ENCODE peak calls at places on chromosome 2, in five cellular contexts. One of them, this sample, is unnamed.

GRCh38 chr2:198100323-198100722 is 295.9 kb downstream of the PLCL1 start:
- DNase-seq in HCT116: no peak
- DNase-seq in GDM1: no peak
- DNase-seq in glutamatergic neuron: no peak
- DNase-seq in GM18507: no peak
- DNase-seq in this sample: peak

GRCh38 chr2:57497489-57498096 is 549.0 kb upstream of the VRK2 start:
- DNase-seq in HCT116: peak
- DNase-seq in GDM1: peak
- DNase-seq in glutamatergic neuron: peak
- DNase-seq in GM18507: no peak
- DNase-seq in this sample: peak

GRCh38 chr2:98121149-98121548 is 34.2 kb downstream of the VWA3B start:
- DNase-seq in HCT116: no peak
- DNase-seq in GDM1: no peak
- DNase-seq in glutamatergic neuron: no peak
- DNase-seq in GM18507: no peak
- DNase-seq in this sample: peak

GRCh38 chr2:134762508-134762907 is 43.7 kb upstream of the TMEM163 start:
- DNase-seq in HCT116: no peak
- DNase-seq in GDM1: no peak
- DNase-seq in glutamatergic neuron: no peak
- DNase-seq in GM18507: no peak
- DNase-seq in this sample: no peak

GRCh38 chr2:54508521-54508920 is 52.4 kb downstream of the SPTBN1 start:
- DNase-seq in HCT116: no peak
- DNase-seq in GDM1: no peak
- DNase-seq in glutamatergic neuron: no peak
- DNase-seq in GM18507: no peak
- DNase-seq in this sample: no peak

GRCh38 chr2:216666461-216667233 is 28.7 kb downstream of the IGFBP5 start:
- DNase-seq in HCT116: peak
- DNase-seq in GDM1: peak
- DNase-seq in glutamatergic neuron: peak
- DNase-seq in GM18507: peak
- DNase-seq in this sample: peak

GRCh38 chr2:8543412-8544167 is 138.3 kb upstream of the ID2 start:
- DNase-seq in HCT116: no peak
- DNase-seq in GDM1: peak
- DNase-seq in glutamatergic neuron: no peak
- DNase-seq in GM18507: peak
- DNase-seq in this sample: peak

GRCh38 chr2:155310589-155310988 is 612.1 kb downstream of the KCNJ3 start:
- DNase-seq in HCT116: peak
- DNase-seq in GDM1: no peak
- DNase-seq in glutamatergic neuron: no peak
- DNase-seq in GM18507: no peak
- DNase-seq in this sample: peak

GRCh38 chr2:71749671-71750101 is 296.3 kb downstream of the DYSF start:
- DNase-seq in HCT116: no peak
- DNase-seq in GDM1: no peak
- DNase-seq in glutamatergic neuron: no peak
- DNase-seq in GM18507: no peak
- DNase-seq in this sample: peak

GRCh38 chr2:144354953-144355352 is 165.0 kb downstream of the ZEB2 start:
- DNase-seq in HCT116: no peak
- DNase-seq in GDM1: no peak
- DNase-seq in glutamatergic neuron: no peak
- DNase-seq in GM18507: no peak
- DNase-seq in this sample: no peak

GRCh38 chr2:101173707-101174295 is 22.6 kb upstream of the TBC1D8 start:
- DNase-seq in HCT116: no peak
- DNase-seq in GDM1: no peak
- DNase-seq in glutamatergic neuron: no peak
- DNase-seq in GM18507: no peak
- DNase-seq in this sample: no peak

GRCh38 chr2:159516241-159516758 is 100.0 kb downstream of the BAZ2B start:
- DNase-seq in HCT116: peak
- DNase-seq in GDM1: peak
- DNase-seq in glutamatergic neuron: no peak
- DNase-seq in GM18507: no peak
- DNase-seq in this sample: peak

GRCh38 chr2:190451561-190452176 is 43.5 kb downstream of the MFSD6 start:
- DNase-seq in HCT116: no peak
- DNase-seq in GDM1: no peak
- DNase-seq in glutamatergic neuron: no peak
- DNase-seq in GM18507: no peak
- DNase-seq in this sample: no peak

GRCh38 chr2:37802899-37803379 is 122.1 kb upstream of the RMDN2 start:
- DNase-seq in HCT116: no peak
- DNase-seq in GDM1: no peak
- DNase-seq in glutamatergic neuron: no peak
- DNase-seq in GM18507: no peak
- DNase-seq in this sample: no peak

GRCh38 chr2:121211689-121212151 is 73.3 kb downstream of the TFCP2L1 start:
- DNase-seq in HCT116: no peak
- DNase-seq in GDM1: no peak
- DNase-seq in glutamatergic neuron: no peak
- DNase-seq in GM18507: no peak
- DNase-seq in this sample: no peak

GRCh38 chr2:217220228-217221013 is 360.6 kb upstream of the TNP1 start:
- DNase-seq in HCT116: no peak
- DNase-seq in GDM1: no peak
- DNase-seq in glutamatergic neuron: no peak
- DNase-seq in GM18507: no peak
- DNase-seq in this sample: no peak

This sample was measured in pons.